ENCODE peak calls at places on chromosomes 13 and 19, in nine cellular contexts. X is suprapubic skin; G is stimulated activated CD4-positive, alpha-beta T cell treated with anti-CD3 and anti-CD28 coated beads, Interleukin-4, amount 100 ng/mL, for 48 hours; K is left ventricle myocardium superior; O is AG04449; D is HT1080; U is activated T-helper 1 cell treated with anti-CD3 and anti-CD28 coated beads, Interleukin-2, amount 50 U/mL, for 16 hours; N is ELF-1; C is activated CD4-positive, CD25-positive, alpha-beta regulatory T cell treated with anti-CD3 and anti-CD28 coated beads, Interleukin-2, amount 50 U/mL, for 16 hours. E is an unnamed sample.

GRCh38 chr13:101121608-101122007 is 294.7 kb downstream of the NALCN start:
- DNase-seq in X (no peak), G (no peak), K (no peak), O (no peak), D (no peak), U (no peak), N (no peak), C (no peak), E (no peak)

GRCh38 chr19:7456964-7457541 is 31.8 kb downstream of the PEX11G start:
- DNase-seq in X (no peak), G (no peak), K (no peak), O (no peak), D (peak), U (no peak), N (no peak), C (no peak), E (no peak)

GRCh38 chr13:78675112-78675511 is 16.2 kb upstream of the OBI1 start:
- DNase-seq in X (no peak), G (no peak), K (no peak), O (no peak), D (no peak), U (no peak), N (no peak), C (no peak), E (no peak)

GRCh38 chr19:22604571-22605274 is 29.4 kb upstream of the ZNF492 start:
- DNase-seq in X (no peak), G (no peak), K (no peak), O (no peak), D (no peak), U (no peak), N (no peak), C (no peak), E (no peak)

GRCh38 chr13:67281476-67281875 is 51.3 kb upstream of the PCDH9 start:
- DNase-seq in X (no peak), G (no peak), K (no peak), O (no peak), D (no peak), U (no peak), N (no peak), C (no peak), E (no peak)

GRCh38 chr19:38702278-38702677 is 42.0 kb downstream of the CAPN12 start:
- DNase-seq in X (no peak), G (no peak), K (no peak), O (no peak), D (no peak), U (no peak), N (no peak), C (no peak), E (no peak)

GRCh38 chr13:59531571-59532091 is 632.1 kb downstream of the DIAPH3 start:
- DNase-seq in X (peak), G (no peak), K (peak), O (peak), D (peak), U (no peak), N (peak), C (no peak), E (no peak)

GRCh38 chr13:79722885-79723445 is 242.0 kb downstream of the NDFIP2 start:
- DNase-seq in X (no peak), G (no peak), K (no peak), O (no peak), D (no peak), U (no peak), N (no peak), C (no peak), E (no peak)

GRCh38 chr19:5313307-5313706 is 27.3 kb downstream of the PTPRS start:
- DNase-seq in X (no peak), G (no peak), K (no peak), O (no peak), D (no peak), U (no peak), N (no peak), C (no peak), E (no peak)

GRCh38 chr13:97191615-97192014 is 30.5 kb upstream of the MBNL2 start:
- DNase-seq in X (no peak), G (no peak), K (no peak), O (no peak), D (no peak), U (no peak), N (no peak), C (no peak), E (no peak)

GRCh38 chr19:10309423-10309822 is at the start of gene ZGLP1:
- DNase-seq in X (no peak), G (no peak), K (no peak), O (no peak), D (no peak), U (no peak), N (no peak), C (no peak), E (no peak)

GRCh38 chr13:46490129-46490528 is 62.8 kb upstream of the LRCH1 start:
- DNase-seq in X (no peak), G (no peak), K (no peak), O (no peak), D (no peak), U (no peak), N (peak), C (no peak), E (no peak)

GRCh38 chr19:49326165-49326704 is 1.2 kb upstream of the SLC6A16 start:
- DNase-seq in X (no peak), G (no peak), K (no peak), O (no peak), D (no peak), U (no peak), N (no peak), C (no peak), E (no peak)

GRCh38 chr19:14375582-14376291 is 5.5 kb upstream of the ADGRE5 start:
- DNase-seq in X (no peak), G (no peak), K (peak), O (no peak), D (no peak), U (no peak), N (no peak), C (no peak), E (no peak)

GRCh38 chr19:6521718-6522646 is 8.8 kb upstream of the TNFSF9 start:
- DNase-seq in X (no peak), G (peak), K (peak), O (no peak), D (peak), U (peak), N (peak), C (no peak), E (no peak)